ENCODE peak calls at places on chromosomes 4 and X, in four cellular contexts. G is lower leg skin, I is GM13977, Q is mesothelial cell of epicardium. K is an unnamed sample.

GRCh38 chr4:153116101-153116680 is 88.1 kb upstream of the TRIM2 start:
- DNase-seq in G (no peak), I (no peak), Q (no peak), K (no peak)

GRCh38 chrX:446243-446642 is 59.5 kb upstream of the PPP2R3B start:
- DNase-seq in G (no peak), I (no peak), Q (no peak), K (peak)

GRCh38 chr4:158914178-158914577 is 145.4 kb downstream of the FNIP2 start:
- DNase-seq in G (no peak), I (no peak), Q (no peak), K (no peak)

GRCh38 chrX:30876367-30876766 is 12.7 kb downstream of the TAB3 start:
- DNase-seq in G (no peak), I (no peak), Q (no peak), K (peak)

GRCh38 chrX:16856744-16857143 is 13.4 kb downstream of the RBBP7 start:
- DNase-seq in G (no peak), I (no peak), Q (no peak), K (no peak)

GRCh38 chrX:124435616-124436015 is 89.3 kb downstream of the SH2D1A start:
- DNase-seq in G (no peak), I (no peak), Q (no peak), K (no peak)

GRCh38 chr4:119517361-119518229 is 111.0 kb downstream of the PDE5A start:
- DNase-seq in G (no peak), I (no peak), Q (no peak), K (no peak)

GRCh38 chr4:113961322-113961698 is 18.1 kb downstream of the ARSJ start:
- DNase-seq in G (no peak), I (no peak), Q (no peak), K (no peak)

GRCh38 chr4:62003695-62004094 is 803.6 kb downstream of the ADGRL3 start:
- DNase-seq in G (no peak), I (no peak), Q (no peak), K (no peak)

GRCh38 chrX:17596051-17596450 is 141.2 kb upstream of the SCML1 start:
- DNase-seq in G (no peak), I (no peak), Q (no peak), K (no peak)

GRCh38 chr4:180134116-180134866 is 2108.9 kb upstream of the TENM3 start:
- DNase-seq in G (peak), I (no peak), Q (peak), K (no peak)

GRCh38 chr4:76253511-76253910 is 2.0 kb downstream of the FAM47E start:
- DNase-seq in G (no peak), I (no peak), Q (no peak), K (no peak)

GRCh38 chr4:108972613-108973283 is 209.9 kb upstream of the ETNPPL start:
- DNase-seq in G (no peak), I (no peak), Q (no peak), K (no peak)

DNA sequence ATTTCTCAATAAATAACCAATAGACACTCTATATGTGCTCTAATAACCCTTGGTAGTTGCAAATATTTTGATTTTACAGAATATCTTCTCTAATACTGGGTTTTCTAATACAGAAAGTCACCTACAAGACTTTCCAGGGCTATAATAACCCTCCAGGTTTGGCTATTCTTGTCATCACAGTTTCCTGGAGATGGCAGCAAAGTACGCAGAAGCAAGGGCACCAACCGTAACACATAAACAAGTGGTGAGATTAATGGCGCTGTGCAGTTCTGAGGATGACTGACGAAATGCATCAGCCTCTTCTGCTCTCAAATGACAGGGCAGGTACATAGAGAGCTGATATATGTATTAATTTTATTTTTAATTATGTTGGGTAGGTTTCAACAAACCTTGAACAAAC is 122.4 kb downstream of the C4orf33 start:
- DNase-seq in G (no peak), I (no peak), Q (no peak), K (no peak)
- TF ChIP-seq CTCF in G (no peak), I (no peak), Q (no peak), K (peak)

DNA sequence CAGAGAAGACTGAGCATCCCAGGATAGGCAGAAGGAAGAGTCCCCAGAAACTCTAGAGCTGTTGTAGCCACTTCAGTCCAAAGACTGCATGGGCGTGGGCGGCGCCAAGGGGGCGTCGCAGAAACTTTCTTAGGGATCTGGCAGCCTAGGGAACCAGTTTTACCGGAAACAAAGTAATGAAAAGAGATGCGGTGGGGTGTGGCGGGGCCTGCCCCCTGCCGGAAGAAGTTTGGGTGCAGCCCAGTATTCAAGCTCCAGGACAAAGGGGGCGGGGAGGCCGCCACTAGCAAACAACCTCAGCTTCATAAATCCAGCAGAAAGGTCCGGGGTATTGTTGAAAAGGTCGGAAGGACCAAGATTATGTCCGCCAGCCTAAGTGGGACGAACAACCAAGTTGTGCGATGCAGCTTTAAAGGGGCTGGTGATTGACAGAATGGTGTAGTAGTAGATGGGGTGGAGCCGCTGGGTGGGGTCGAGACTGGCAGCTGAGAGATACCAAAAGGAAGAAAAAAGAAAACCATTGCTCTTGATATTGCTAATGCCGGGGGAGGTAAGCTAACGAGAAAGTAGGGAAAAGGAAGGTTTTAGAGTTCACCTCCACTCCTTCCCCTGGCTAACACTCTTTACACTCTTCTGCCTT is 190.5 kb downstream of the RRAGB start:
- DNase-seq in G (peak), I (peak), Q (peak), K (peak)
- TF ChIP-seq CTCF in G (no peak), I (peak), Q (peak), K (peak)

DNA sequence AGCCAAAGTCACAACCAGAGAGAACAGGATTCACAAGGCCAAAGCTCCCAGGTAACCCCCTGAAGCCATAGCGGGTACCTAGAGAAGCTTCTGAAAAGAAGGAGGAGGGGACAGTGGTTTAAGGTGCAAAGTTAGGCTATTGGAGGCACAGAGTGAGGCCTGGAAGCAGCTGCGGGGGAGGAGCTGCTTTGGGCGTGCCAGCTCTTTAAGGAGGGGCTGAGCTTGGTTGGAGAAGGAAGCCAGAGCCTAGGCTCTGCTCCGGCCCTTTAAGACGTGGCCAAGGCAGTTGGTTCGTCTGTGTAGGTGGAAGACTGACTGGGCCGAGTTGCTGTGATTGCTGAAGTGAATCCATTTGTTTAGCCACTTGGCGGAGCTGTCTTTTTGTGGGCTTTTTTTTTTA is 1.5 kb downstream of the KLF8 start:
- DNase-seq in G (peak), I (peak), Q (no peak), K (peak)
- TF ChIP-seq CTCF in G (no peak), I (peak), Q (no peak), K (no peak)

DNA sequence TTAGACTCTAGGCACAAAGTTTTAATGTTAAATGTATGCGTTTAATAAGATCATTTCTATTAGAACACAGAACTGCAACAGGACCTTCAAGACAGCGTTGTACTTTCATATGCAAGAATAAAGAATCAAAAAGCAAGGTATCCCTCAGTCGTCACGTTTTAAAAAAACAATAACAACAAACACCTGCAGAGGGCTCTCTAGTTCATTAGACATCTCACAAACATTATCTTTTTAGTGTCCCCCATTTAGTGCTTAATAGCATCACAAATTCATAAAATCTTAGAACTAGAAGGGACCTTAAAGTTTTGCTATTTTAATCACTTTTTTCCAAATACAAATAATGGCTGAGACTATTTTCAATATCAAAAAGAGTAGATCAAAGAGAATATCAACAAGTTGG is 236.6 kb downstream of the DCHS2 start:
- DNase-seq in G (no peak), I (peak), Q (no peak), K (no peak)
- TF ChIP-seq CTCF in G (no peak), I (peak), Q (no peak), K (no peak)

DNA sequence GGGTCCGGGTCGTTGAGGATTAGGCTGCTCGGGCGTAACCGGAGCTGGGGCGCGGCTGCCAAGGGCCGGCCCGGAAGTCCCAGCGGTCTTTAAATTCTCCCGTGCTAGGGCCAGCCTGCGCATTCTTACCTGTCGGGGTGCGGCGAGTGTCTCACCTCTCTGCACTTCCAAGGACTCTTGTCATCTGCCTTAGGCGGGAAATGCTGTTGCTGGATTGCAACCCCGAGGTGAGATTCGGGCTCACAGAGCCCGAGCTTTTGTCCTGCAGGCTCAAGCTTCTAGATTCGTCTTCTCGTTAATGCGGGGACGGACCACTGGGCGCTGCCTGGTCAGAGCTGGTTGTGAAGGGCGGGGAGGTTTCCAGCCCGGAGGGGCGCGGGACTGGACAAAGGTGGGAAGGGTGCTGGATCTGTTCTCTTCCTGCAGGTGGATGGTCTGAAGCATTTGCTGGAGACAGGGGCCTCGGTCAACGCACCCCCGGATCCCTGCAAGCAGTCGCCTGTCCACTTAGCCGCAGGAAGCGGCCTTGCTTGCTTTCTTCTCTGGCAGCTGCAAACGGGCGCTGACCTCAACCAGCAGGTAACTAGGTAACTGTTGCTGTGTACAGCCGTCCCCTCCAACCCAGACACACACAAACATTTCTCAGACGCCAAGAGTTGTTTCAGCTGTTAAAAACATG is at the start of gene ANKRD37:
- DNase-seq in G (no peak), I (no peak), Q (no peak), K (peak)
- TF ChIP-seq CTCF in G (no peak), I (no peak), Q (no peak), K (no peak)

DNA sequence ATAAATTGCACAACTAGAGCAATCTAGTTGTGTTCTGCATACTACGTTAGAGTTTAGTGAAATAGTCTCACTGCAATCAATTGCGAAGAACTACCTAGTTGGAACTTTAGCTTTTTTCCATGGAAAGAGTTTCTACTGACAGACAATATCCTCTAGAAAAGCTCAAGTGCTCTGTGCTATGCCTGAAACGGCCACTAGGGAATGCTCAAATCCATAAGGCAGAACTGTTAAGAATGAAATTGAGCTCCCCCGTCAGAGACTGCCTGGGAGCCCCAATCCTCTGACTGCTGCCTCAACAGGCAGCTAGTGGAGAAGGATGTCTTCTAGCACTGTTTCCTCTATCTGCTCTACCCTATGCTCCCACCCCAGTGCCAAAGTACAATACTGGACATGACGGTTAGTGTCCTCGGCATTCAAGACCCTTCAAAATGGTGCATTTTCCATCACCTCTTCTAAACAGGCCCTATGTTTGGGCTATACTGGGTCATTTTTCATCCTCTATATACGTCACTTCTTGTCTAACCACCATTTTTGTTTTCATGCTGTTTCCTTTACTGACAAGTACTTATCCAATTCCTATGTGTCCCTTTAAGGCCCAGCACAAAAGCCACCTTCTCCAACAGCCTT is 35.3 kb downstream of the FRMD7 start:
- DNase-seq in G (peak), I (peak), Q (peak), K (no peak)
- TF ChIP-seq CTCF in G (no peak), I (peak), Q (peak), K (peak)

GRCh38 chrX:150536455-150537116 is 31.8 kb upstream of the MTM1 start:
- DNase-seq in G (no peak), I (no peak), Q (no peak), K (no peak)
- TF ChIP-seq CTCF in G (no peak), I (peak), Q (no peak), K (no peak)

GRCh38 chrX:41082783-41083182 is 2.5 kb upstream of the USP9X start:
- DNase-seq in G (no peak), I (no peak), Q (no peak), K (no peak)

GRCh38 chrX:41084044-41084359 is 1.2 kb upstream of the USP9X start:
- DNase-seq in G (no peak), I (no peak), Q (no peak), K (no peak)

GRCh38 chrX:41085105-41085882 is at the start of gene USP9X:
- DNase-seq in G (peak), I (peak), Q (peak), K (peak)

GRCh38 chrX:41085883-41086626 is 810 bp downstream of the USP9X start:
- DNase-seq in G (peak), I (peak), Q (peak), K (peak)

GRCh38 chrX:41084360-41085104 is 713 bp upstream of the USP9X start:
- DNase-seq in G (peak), I (peak), Q (peak), K (peak)
- TF ChIP-seq CTCF in G (no peak), I (no peak), Q (no peak), K (no peak)

GRCh38 chr4:154911097-154911496 is 130.0 kb downstream of the RBM46 start:
- DNase-seq in G (no peak), I (no peak), Q (no peak), K (no peak)
- TF ChIP-seq CTCF in G (no peak), I (no peak), Q (no peak), K (no peak)